ENCODE peak calls at places on chromosomes 5 and 9, in ten cellular contexts. G, B, L, Z, F, A, J, E, I and N are unnamed samples.

GRCh38 chr5:126525630-126526245 is 69.3 kb downstream of the ALDH7A1 start:
- DNase-seq in I (no peak), E (peak; percentile 79), A (no peak), F (peak; percentile 81), J (peak; percentile 25), B (no peak), Z (no peak), L (no peak), G (peak; percentile 31), N (peak; percentile 11)

GRCh38 chr9:129197978-129198736 is 20.1 kb upstream of the IER5L start:
- DNase-seq in E (peak; percentile 76), G (peak; percentile 63), B (no peak), L (no peak), J (peak; percentile 78), A (no peak), I (no peak), Z (no peak), F (peak; percentile 84), N (no peak)

GRCh38 chr9:72882117-72882775 is 70.6 kb downstream of the ALDH1A1 start:
- DNase-seq in B (no peak), L (no peak), F (peak; percentile 36), G (no peak), I (no peak), A (no peak), Z (no peak), E (no peak), J (no peak), N (no peak)

GRCh38 chr5:98942849-98943248 is 14.0 kb upstream of the CHD1 start:
- DNase-seq in E (no peak), B (no peak), Z (no peak), J (peak; percentile 66), L (no peak), I (no peak), F (no peak), G (no peak), A (no peak), N (no peak)

GRCh38 chr9:118059520-118060278 is 355.5 kb downstream of the TLR4 start:
- DNase-seq in L (no peak), Z (no peak), A (no peak), G (no peak), F (no peak), I (no peak), B (no peak), E (peak; percentile 80), J (peak; percentile 12), N (no peak)

GRCh38 chr9:125407432-125407973 is 145.9 kb downstream of the GAPVD1 start:
- DNase-seq in I (no peak), L (no peak), G (no peak), E (no peak), Z (no peak), B (no peak), F (no peak), J (no peak), A (no peak), N (no peak)

GRCh38 chr9:27377811-27378345 is 80.9 kb upstream of the EQTN start:
- DNase-seq in Z (no peak), G (no peak), A (no peak), L (no peak), I (no peak), E (no peak), B (no peak), J (no peak), F (no peak), N (no peak)

GRCh38 chr9:85508616-85509015 is 233.1 kb downstream of the AGTPBP1 start:
- DNase-seq in I (no peak), B (no peak), L (no peak), E (peak; percentile 65), Z (no peak), G (no peak), J (no peak), F (no peak), A (no peak), N (no peak)

GRCh38 chr9:28051559-28051958 is 478.3 kb upstream of the C9orf72 start:
- DNase-seq in G (no peak), Z (no peak), I (no peak), B (no peak), E (no peak), A (no peak), F (no peak), J (no peak), L (no peak), N (no peak)

GRCh38 chr5:107739661-107740060 is 68.9 kb upstream of the EFNA5 start:
- DNase-seq in A (no peak), J (no peak), I (no peak), L (no peak), B (no peak), Z (no peak), G (no peak), E (no peak), F (no peak), N (no peak)

GRCh38 chr5:92145852-92146251 is 762.7 kb upstream of the ARRDC3 start:
- DNase-seq in B (no peak), I (no peak), Z (no peak), L (no peak), E (no peak), J (no peak), F (no peak), A (no peak), G (no peak), N (no peak)

GRCh38 chr5:77996943-77997342 is 220.8 kb upstream of the TBCA start:
- DNase-seq in G (no peak), E (no peak), F (no peak), L (no peak), B (no peak), A (no peak), I (no peak), J (no peak), Z (no peak), N (no peak)

GRCh38 chr5:140325486-140325885 is 20.9 kb downstream of the HBEGF start:
- DNase-seq in F (no peak), E (no peak), Z (no peak), I (no peak), G (no peak), J (no peak), B (no peak), A (no peak), L (no peak), N (no peak)

GRCh38 chr5:140329739-140330481 is 16.5 kb downstream of the HBEGF start:
- DNase-seq in A (no peak), J (no peak), L (no peak), F (no peak), Z (no peak), E (no peak), I (no peak), B (no peak), G (no peak), N (no peak)

GRCh38 chr5:140328036-140328764 is 18.2 kb downstream of the HBEGF start:
- DNase-seq in G (no peak), F (no peak), B (no peak), Z (no peak), E (no peak), J (no peak), I (no peak), A (no peak), L (no peak), N (no peak)

GRCh38 chr5:140324834-140325195 is 21.6 kb downstream of the HBEGF start:
- DNase-seq in L (no peak), E (no peak), Z (no peak), I (no peak), G (peak; percentile 92), F (no peak), J (peak; percentile 67), A (no peak), B (no peak), N (no peak)

DNA sequence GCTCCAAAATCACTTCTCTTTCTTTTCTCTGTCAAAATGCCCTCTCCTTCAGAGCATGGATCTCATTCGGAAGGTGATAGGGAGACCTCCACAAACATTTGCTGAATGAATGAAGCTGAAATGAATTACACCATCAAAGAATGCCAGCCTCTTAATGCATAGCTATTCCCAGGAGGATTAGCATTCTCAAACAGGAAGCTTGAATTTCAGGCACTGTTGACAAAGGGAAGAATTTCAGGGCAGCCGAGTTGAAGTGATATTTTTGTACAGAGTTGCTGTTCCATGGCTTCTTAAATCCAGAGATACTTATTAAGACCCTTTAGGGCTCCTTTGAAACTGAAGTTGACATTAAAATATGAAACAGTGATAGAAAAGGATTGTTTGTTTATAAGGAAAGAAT is 18.8 kb downstream of the HBEGF start:
- DNase-seq in I (no peak), A (no peak), Z (no peak), F (no peak), J (peak; percentile 56), G (peak; percentile 53), L (no peak), B (no peak), E (no peak), N (no peak)
- H3K4me1 ChIP-seq in I (no peaks in the 10 kb centered on the region), A (no peaks in the 10 kb centered on the region), Z (no peaks in the 10 kb centered on the region), F (peaks cover 26% of the 10 kb centered on the region), J (peaks cover 24% of the 10 kb centered on the region), G (peaks cover 21% of the 10 kb centered on the region), L (peaks cover 39% of the 10 kb centered on the region), B (no peaks in the 10 kb centered on the region), E (peaks cover 15% of the 10 kb centered on the region), N (peaks cover 1% of the 10 kb centered on the region)

DNA sequence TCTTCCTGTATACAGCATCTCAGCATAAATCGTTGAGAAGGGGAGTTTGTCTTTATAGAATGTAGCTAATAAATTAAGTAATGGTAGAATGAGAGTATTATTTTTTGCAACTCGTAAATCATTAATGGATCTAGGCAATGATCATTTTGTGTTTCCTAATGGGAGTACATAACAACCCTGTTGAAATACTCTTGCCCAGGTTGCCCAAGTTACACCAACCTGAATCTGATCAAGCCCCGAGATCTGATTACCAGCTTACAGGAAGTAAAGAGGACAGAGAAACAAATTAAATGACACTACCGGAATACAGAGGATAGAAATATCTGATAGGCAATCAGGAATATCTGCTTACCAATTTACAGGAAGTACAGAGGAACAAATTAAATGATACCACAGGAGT is 107.3 kb downstream of the AOPEP start:
- DNase-seq in J (no peak), E (no peak), Z (no peak), I (no peak), A (no peak), L (no peak), G (no peak), F (no peak), B (no peak), N (no peak)
- H3K4me1 ChIP-seq in J (no peaks in the 10 kb centered on the region), E (no peaks in the 10 kb centered on the region), Z (no peaks in the 10 kb centered on the region), I (no peaks in the 10 kb centered on the region), A (no peaks in the 10 kb centered on the region), L (peaks cover 5% of the 10 kb centered on the region), G (no peaks in the 10 kb centered on the region), F (peaks cover 14% of the 10 kb centered on the region), B (no peaks in the 10 kb centered on the region), N (no peaks in the 10 kb centered on the region)

GRCh38 chr9:37971691-37972090 is 67.8 kb upstream of the SLC25A51 start:
- DNase-seq in I (no peak), A (no peak), E (no peak), Z (no peak), F (no peak), G (no peak), J (no peak), L (no peak), B (no peak), N (no peak)
- H3K4me1 ChIP-seq in I (no peaks in the 10 kb centered on the region), A (no peaks in the 10 kb centered on the region), E (no peaks in the 10 kb centered on the region), Z (no peaks in the 10 kb centered on the region), F (peaks cover 36% of the 10 kb centered on the region), G (peaks cover 41% of the 10 kb centered on the region), J (peaks cover 15% of the 10 kb centered on the region), L (peaks cover 32% of the 10 kb centered on the region), B (no peaks in the 10 kb centered on the region), N (peaks cover 2% of the 10 kb centered on the region)

DNA sequence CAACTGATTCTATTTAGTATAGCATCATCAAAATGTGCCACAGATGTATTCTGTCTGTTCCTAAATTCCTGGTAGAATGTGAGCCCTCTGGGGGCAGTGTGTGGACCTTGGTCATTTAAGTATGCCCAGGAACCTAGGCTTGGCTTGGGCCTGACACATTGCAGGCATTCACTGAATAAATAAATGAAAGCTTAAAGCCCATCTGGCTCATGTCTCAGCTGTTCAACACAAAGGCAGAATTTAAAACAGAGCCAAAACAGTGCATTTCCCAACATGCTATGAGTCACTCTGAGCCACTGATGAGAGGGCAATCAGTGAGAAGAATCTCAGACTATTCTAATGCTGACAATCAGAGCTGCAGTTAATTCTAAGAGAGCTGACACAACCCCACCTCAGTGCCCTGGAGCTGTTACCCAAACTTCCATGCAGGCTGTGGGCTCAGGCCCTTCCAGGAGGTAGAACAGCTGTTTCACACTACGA is 8.1 kb downstream of the FAM193B start:
- DNase-seq in B (no peak), E (no peak), F (peak; percentile 63), J (peak; percentile 99), L (no peak), G (peak; percentile 99), I (no peak), A (peak; percentile 31), Z (no peak), N (no peak)
- H3K4me1 ChIP-seq in B (no peaks in the 10 kb centered on the region), E (peaks cover 27% of the 10 kb centered on the region), F (peaks cover 79% of the 10 kb centered on the region), J (peaks cover 27% of the 10 kb centered on the region), L (peaks cover 26% of the 10 kb centered on the region), G (peaks cover 21% of the 10 kb centered on the region), I (no peaks in the 10 kb centered on the region), A (no peaks in the 10 kb centered on the region), Z (no peaks in the 10 kb centered on the region), N (no peaks in the 10 kb centered on the region)